ENCODE peak calls at places on chromosomes 11 and 22, in ten cellular contexts. One of them, this sample, is unnamed.

GRCh38 chr11:131710511-131710910 is 340.1 kb downstream of the NTM start:
- DNase-seq in KG1: no peak
- DNase-seq in chondrocyte: no peak
- DNase-seq in T-helper 1 cell: no peak
- DNase-seq in Caki2: no peak
- DNase-seq in activated T-helper 1 cell treated with anti-CD3 and anti-CD28 coated beads, Interleukin-12 subunit alpha, Interleukin-12 subunit beta, Interleukin-2, Interleukin-4 antibody, amounts not matched to agents 30 ng/mL and 10 ng/mL and 1 ng/mL, durations not matched to agents 14 hours and 24 hours and 36 hours: no peak
- DNase-seq in Calu3: no peak
- DNase-seq in stimulated activated CD8-positive, alpha-beta memory T cell treated with anti-CD3 and anti-CD28 coated beads, Interleukin-4, amount 100 ng/mL, for 24 hours: no peak
- DNase-seq in astrocyte of the cerebellum: no peak
- DNase-seq in NCI-H69: no peak
- DNase-seq in this sample: no peak

GRCh38 chr11:57345555-57346151 is 7.5 kb downstream of the P2RX3 start:
- DNase-seq in NCI-H69: peak; percentile 87
- DNase-seq in activated T-helper 1 cell treated with anti-CD3 and anti-CD28 coated beads, Interleukin-12 subunit alpha, Interleukin-12 subunit beta, Interleukin-2, Interleukin-4 antibody, amounts not matched to agents 30 ng/mL and 10 ng/mL and 1 ng/mL, durations not matched to agents 14 hours and 24 hours and 36 hours: peak; percentile 33
- DNase-seq in Calu3: peak; percentile 79
- DNase-seq in stimulated activated CD8-positive, alpha-beta memory T cell treated with anti-CD3 and anti-CD28 coated beads, Interleukin-4, amount 100 ng/mL, for 24 hours: peak; percentile 50
- DNase-seq in astrocyte of the cerebellum: peak; percentile 37
- DNase-seq in Caki2: peak; percentile 44
- DNase-seq in T-helper 1 cell: peak; percentile 73
- DNase-seq in chondrocyte: no peak
- DNase-seq in KG1: peak; percentile 76
- DNase-seq in this sample: peak; percentile 87

GRCh38 chr22:45887202-45888131 is 89.5 kb downstream of the WNT7B start:
- DNase-seq in Caki2: peak; percentile 34
- DNase-seq in activated T-helper 1 cell treated with anti-CD3 and anti-CD28 coated beads, Interleukin-12 subunit alpha, Interleukin-12 subunit beta, Interleukin-2, Interleukin-4 antibody, amounts not matched to agents 30 ng/mL and 10 ng/mL and 1 ng/mL, durations not matched to agents 14 hours and 24 hours and 36 hours: no peak
- DNase-seq in astrocyte of the cerebellum: no peak
- DNase-seq in KG1: no peak
- DNase-seq in Calu3: peak; percentile 96
- DNase-seq in T-helper 1 cell: no peak
- DNase-seq in chondrocyte: peak; percentile 68
- DNase-seq in stimulated activated CD8-positive, alpha-beta memory T cell treated with anti-CD3 and anti-CD28 coated beads, Interleukin-4, amount 100 ng/mL, for 24 hours: no peak
- DNase-seq in NCI-H69: peak; percentile 63
- DNase-seq in this sample: no peak

GRCh38 chr11:126339866-126340434 is 15.5 kb upstream of the ST3GAL4 start:
- DNase-seq in KG1: no peak
- DNase-seq in NCI-H69: no peak
- DNase-seq in stimulated activated CD8-positive, alpha-beta memory T cell treated with anti-CD3 and anti-CD28 coated beads, Interleukin-4, amount 100 ng/mL, for 24 hours: no peak
- DNase-seq in chondrocyte: peak; percentile 52
- DNase-seq in activated T-helper 1 cell treated with anti-CD3 and anti-CD28 coated beads, Interleukin-12 subunit alpha, Interleukin-12 subunit beta, Interleukin-2, Interleukin-4 antibody, amounts not matched to agents 30 ng/mL and 10 ng/mL and 1 ng/mL, durations not matched to agents 14 hours and 24 hours and 36 hours: no peak
- DNase-seq in astrocyte of the cerebellum: no peak
- DNase-seq in T-helper 1 cell: no peak
- DNase-seq in Calu3: peak; percentile 71
- DNase-seq in Caki2: peak; percentile 81
- DNase-seq in this sample: peak; percentile 35

GRCh38 chr11:68763926-68764657 is 12.8 kb upstream of the TESMIN start:
- DNase-seq in KG1: no peak
- DNase-seq in activated T-helper 1 cell treated with anti-CD3 and anti-CD28 coated beads, Interleukin-12 subunit alpha, Interleukin-12 subunit beta, Interleukin-2, Interleukin-4 antibody, amounts not matched to agents 30 ng/mL and 10 ng/mL and 1 ng/mL, durations not matched to agents 14 hours and 24 hours and 36 hours: no peak
- DNase-seq in chondrocyte: no peak
- DNase-seq in NCI-H69: peak; percentile 31
- DNase-seq in stimulated activated CD8-positive, alpha-beta memory T cell treated with anti-CD3 and anti-CD28 coated beads, Interleukin-4, amount 100 ng/mL, for 24 hours: no peak
- DNase-seq in T-helper 1 cell: no peak
- DNase-seq in Caki2: no peak
- DNase-seq in astrocyte of the cerebellum: no peak
- DNase-seq in Calu3: no peak
- DNase-seq in this sample: peak; percentile 43

GRCh38 chr22:23926561-23926960 is 32.4 kb downstream of the MIF start:
- DNase-seq in activated T-helper 1 cell treated with anti-CD3 and anti-CD28 coated beads, Interleukin-12 subunit alpha, Interleukin-12 subunit beta, Interleukin-2, Interleukin-4 antibody, amounts not matched to agents 30 ng/mL and 10 ng/mL and 1 ng/mL, durations not matched to agents 14 hours and 24 hours and 36 hours: no peak
- DNase-seq in KG1: no peak
- DNase-seq in chondrocyte: no peak
- DNase-seq in stimulated activated CD8-positive, alpha-beta memory T cell treated with anti-CD3 and anti-CD28 coated beads, Interleukin-4, amount 100 ng/mL, for 24 hours: no peak
- DNase-seq in Calu3: no peak
- DNase-seq in Caki2: no peak
- DNase-seq in astrocyte of the cerebellum: no peak
- DNase-seq in T-helper 1 cell: no peak
- DNase-seq in NCI-H69: no peak
- DNase-seq in this sample: no peak

GRCh38 chr11:12200359-12201015 is 90.1 kb downstream of the MICAL2 start:
- DNase-seq in stimulated activated CD8-positive, alpha-beta memory T cell treated with anti-CD3 and anti-CD28 coated beads, Interleukin-4, amount 100 ng/mL, for 24 hours: no peak
- DNase-seq in activated T-helper 1 cell treated with anti-CD3 and anti-CD28 coated beads, Interleukin-12 subunit alpha, Interleukin-12 subunit beta, Interleukin-2, Interleukin-4 antibody, amounts not matched to agents 30 ng/mL and 10 ng/mL and 1 ng/mL, durations not matched to agents 14 hours and 24 hours and 36 hours: no peak
- DNase-seq in Calu3: no peak
- DNase-seq in chondrocyte: no peak
- DNase-seq in astrocyte of the cerebellum: no peak
- DNase-seq in NCI-H69: peak; percentile 74
- DNase-seq in T-helper 1 cell: no peak
- DNase-seq in Caki2: no peak
- DNase-seq in KG1: no peak
- DNase-seq in this sample: no peak

GRCh38 chr11:1192741-1193325 is 30.0 kb upstream of the MUC5B start:
- DNase-seq in Calu3: no peak
- DNase-seq in Caki2: no peak
- DNase-seq in astrocyte of the cerebellum: no peak
- DNase-seq in chondrocyte: peak; percentile 79
- DNase-seq in stimulated activated CD8-positive, alpha-beta memory T cell treated with anti-CD3 and anti-CD28 coated beads, Interleukin-4, amount 100 ng/mL, for 24 hours: no peak
- DNase-seq in activated T-helper 1 cell treated with anti-CD3 and anti-CD28 coated beads, Interleukin-12 subunit alpha, Interleukin-12 subunit beta, Interleukin-2, Interleukin-4 antibody, amounts not matched to agents 30 ng/mL and 10 ng/mL and 1 ng/mL, durations not matched to agents 14 hours and 24 hours and 36 hours: no peak
- DNase-seq in T-helper 1 cell: no peak
- DNase-seq in KG1: no peak
- DNase-seq in NCI-H69: no peak
- DNase-seq in this sample: no peak

GRCh38 chr22:24115247-24116207 is 65.8 kb upstream of the SUSD2 start:
- DNase-seq in astrocyte of the cerebellum: no peak
- DNase-seq in chondrocyte: no peak
- DNase-seq in stimulated activated CD8-positive, alpha-beta memory T cell treated with anti-CD3 and anti-CD28 coated beads, Interleukin-4, amount 100 ng/mL, for 24 hours: no peak
- DNase-seq in NCI-H69: no peak
- DNase-seq in Calu3: no peak
- DNase-seq in T-helper 1 cell: no peak
- DNase-seq in activated T-helper 1 cell treated with anti-CD3 and anti-CD28 coated beads, Interleukin-12 subunit alpha, Interleukin-12 subunit beta, Interleukin-2, Interleukin-4 antibody, amounts not matched to agents 30 ng/mL and 10 ng/mL and 1 ng/mL, durations not matched to agents 14 hours and 24 hours and 36 hours: no peak
- DNase-seq in KG1: no peak
- DNase-seq in Caki2: no peak
- DNase-seq in this sample: no peak

GRCh38 chr22:45672564-45673481 is 1.2 kb downstream of the ATXN10 start:
- DNase-seq in activated T-helper 1 cell treated with anti-CD3 and anti-CD28 coated beads, Interleukin-12 subunit alpha, Interleukin-12 subunit beta, Interleukin-2, Interleukin-4 antibody, amounts not matched to agents 30 ng/mL and 10 ng/mL and 1 ng/mL, durations not matched to agents 14 hours and 24 hours and 36 hours: no peak
- DNase-seq in T-helper 1 cell: no peak
- DNase-seq in stimulated activated CD8-positive, alpha-beta memory T cell treated with anti-CD3 and anti-CD28 coated beads, Interleukin-4, amount 100 ng/mL, for 24 hours: no peak
- DNase-seq in chondrocyte: no peak
- DNase-seq in Calu3: no peak
- DNase-seq in NCI-H69: peak; percentile 61
- DNase-seq in astrocyte of the cerebellum: no peak
- DNase-seq in KG1: no peak
- DNase-seq in Caki2: no peak
- DNase-seq in this sample: no peak

GRCh38 chr11:78715639-78716311 is 141.1 kb upstream of the NARS2 start:
- DNase-seq in Caki2: peak; percentile 68
- DNase-seq in astrocyte of the cerebellum: peak; percentile 56
- DNase-seq in activated T-helper 1 cell treated with anti-CD3 and anti-CD28 coated beads, Interleukin-12 subunit alpha, Interleukin-12 subunit beta, Interleukin-2, Interleukin-4 antibody, amounts not matched to agents 30 ng/mL and 10 ng/mL and 1 ng/mL, durations not matched to agents 14 hours and 24 hours and 36 hours: peak; percentile 14
- DNase-seq in Calu3: peak; percentile 79
- DNase-seq in T-helper 1 cell: peak; percentile 1
- DNase-seq in NCI-H69: peak; percentile 78
- DNase-seq in chondrocyte: no peak
- DNase-seq in stimulated activated CD8-positive, alpha-beta memory T cell treated with anti-CD3 and anti-CD28 coated beads, Interleukin-4, amount 100 ng/mL, for 24 hours: peak; percentile 11
- DNase-seq in KG1: peak; percentile 1
- DNase-seq in this sample: peak; percentile 88

GRCh38 chr11:117701781-117702180 is 95.2 kb downstream of the DSCAML1 start:
- DNase-seq in astrocyte of the cerebellum: no peak
- DNase-seq in KG1: no peak
- DNase-seq in Caki2: no peak
- DNase-seq in NCI-H69: peak; percentile 32
- DNase-seq in chondrocyte: no peak
- DNase-seq in T-helper 1 cell: no peak
- DNase-seq in activated T-helper 1 cell treated with anti-CD3 and anti-CD28 coated beads, Interleukin-12 subunit alpha, Interleukin-12 subunit beta, Interleukin-2, Interleukin-4 antibody, amounts not matched to agents 30 ng/mL and 10 ng/mL and 1 ng/mL, durations not matched to agents 14 hours and 24 hours and 36 hours: no peak
- DNase-seq in Calu3: no peak
- DNase-seq in stimulated activated CD8-positive, alpha-beta memory T cell treated with anti-CD3 and anti-CD28 coated beads, Interleukin-4, amount 100 ng/mL, for 24 hours: no peak
- DNase-seq in this sample: no peak

GRCh38 chr22:17785185-17786184 is 11.2 kb upstream of the BID start:
- DNase-seq in stimulated activated CD8-positive, alpha-beta memory T cell treated with anti-CD3 and anti-CD28 coated beads, Interleukin-4, amount 100 ng/mL, for 24 hours: peak; percentile 62
- DNase-seq in T-helper 1 cell: peak; percentile 64
- DNase-seq in KG1: peak; percentile 49
- DNase-seq in astrocyte of the cerebellum: no peak
- DNase-seq in chondrocyte: no peak
- DNase-seq in activated T-helper 1 cell treated with anti-CD3 and anti-CD28 coated beads, Interleukin-12 subunit alpha, Interleukin-12 subunit beta, Interleukin-2, Interleukin-4 antibody, amounts not matched to agents 30 ng/mL and 10 ng/mL and 1 ng/mL, durations not matched to agents 14 hours and 24 hours and 36 hours: peak; percentile 52
- DNase-seq in Calu3: peak; percentile 92
- DNase-seq in Caki2: no peak
- DNase-seq in NCI-H69: peak; percentile 60
- DNase-seq in this sample: peak; percentile 50

GRCh38 chr11:10204021-10204420 is 90.0 kb downstream of the SBF2 start:
- DNase-seq in astrocyte of the cerebellum: no peak
- DNase-seq in NCI-H69: peak; percentile 14
- DNase-seq in stimulated activated CD8-positive, alpha-beta memory T cell treated with anti-CD3 and anti-CD28 coated beads, Interleukin-4, amount 100 ng/mL, for 24 hours: no peak
- DNase-seq in Caki2: no peak
- DNase-seq in chondrocyte: no peak
- DNase-seq in T-helper 1 cell: no peak
- DNase-seq in Calu3: no peak
- DNase-seq in KG1: no peak
- DNase-seq in activated T-helper 1 cell treated with anti-CD3 and anti-CD28 coated beads, Interleukin-12 subunit alpha, Interleukin-12 subunit beta, Interleukin-2, Interleukin-4 antibody, amounts not matched to agents 30 ng/mL and 10 ng/mL and 1 ng/mL, durations not matched to agents 14 hours and 24 hours and 36 hours: no peak
- DNase-seq in this sample: no peak

GRCh38 chr11:61124574-61125309 is 22.5 kb downstream of the CD5 start:
- DNase-seq in NCI-H69: no peak
- DNase-seq in astrocyte of the cerebellum: no peak
- DNase-seq in KG1: no peak
- DNase-seq in chondrocyte: peak; percentile 64
- DNase-seq in activated T-helper 1 cell treated with anti-CD3 and anti-CD28 coated beads, Interleukin-12 subunit alpha, Interleukin-12 subunit beta, Interleukin-2, Interleukin-4 antibody, amounts not matched to agents 30 ng/mL and 10 ng/mL and 1 ng/mL, durations not matched to agents 14 hours and 24 hours and 36 hours: no peak
- DNase-seq in T-helper 1 cell: no peak
- DNase-seq in Calu3: no peak
- DNase-seq in stimulated activated CD8-positive, alpha-beta memory T cell treated with anti-CD3 and anti-CD28 coated beads, Interleukin-4, amount 100 ng/mL, for 24 hours: no peak
- DNase-seq in Caki2: no peak
- DNase-seq in this sample: peak; percentile 21

GRCh38 chr11:10114593-10115404 is 179.2 kb downstream of the SBF2 start:
- DNase-seq in Caki2: no peak
- DNase-seq in NCI-H69: no peak
- DNase-seq in astrocyte of the cerebellum: no peak
- DNase-seq in stimulated activated CD8-positive, alpha-beta memory T cell treated with anti-CD3 and anti-CD28 coated beads, Interleukin-4, amount 100 ng/mL, for 24 hours: no peak
- DNase-seq in activated T-helper 1 cell treated with anti-CD3 and anti-CD28 coated beads, Interleukin-12 subunit alpha, Interleukin-12 subunit beta, Interleukin-2, Interleukin-4 antibody, amounts not matched to agents 30 ng/mL and 10 ng/mL and 1 ng/mL, durations not matched to agents 14 hours and 24 hours and 36 hours: no peak
- DNase-seq in T-helper 1 cell: no peak
- DNase-seq in KG1: no peak
- DNase-seq in chondrocyte: no peak
- DNase-seq in Calu3: no peak
- DNase-seq in this sample: no peak